ENCODE peak calls at places on chromosome 2, in six cellular contexts. H is HTR-8/SVneo; G is fibroblast of mammary gland; Q is activated effector memory CD4-positive, alpha-beta T cell treated with Interleukin-2 at 50 U/mL for 16 hours; J is thoracic aorta; A is CD4-positive, alpha-beta T cell. W is an unnamed sample.

GRCh38 chr2:191226196-191226595 is 19.0 kb upstream of the MYO1B start:
- DNase-seq in J (no peak), A (no peak), G (peak; percentile 52), H (no peak), Q (no peak), W (no peak)

GRCh38 chr2:24457730-24458129 is 33.3 kb upstream of the NCOA1 start:
- DNase-seq in G (no peak), H (no peak), A (no peak), J (no peak), Q (no peak), W (no peak)

GRCh38 chr2:176446718-176447414 is 177.6 kb downstream of the MTX2 start:
- DNase-seq in Q (no peak), J (no peak), A (no peak), G (peak; percentile 34), H (no peak), W (no peak)

GRCh38 chr2:85558160-85558559 is 3.1 kb downstream of the GGCX start:
- DNase-seq in H (no peak), A (no peak), Q (no peak), G (no peak), J (no peak), W (no peak)

GRCh38 chr2:68537872-68538271 is 70.5 kb downstream of the APLF start:
- DNase-seq in H (no peak), G (peak; percentile 51), A (no peak), J (no peak), Q (no peak), W (no peak)

GRCh38 chr2:100106460-100106859 is 35.9 kb downstream of the AFF3 start:
- DNase-seq in Q (no peak), G (no peak), H (no peak), A (no peak), J (no peak), W (no peak)

GRCh38 chr2:121831841-121832240 is 76.4 kb downstream of the TSN start:
- DNase-seq in Q (no peak), G (no peak), A (no peak), J (no peak), H (no peak), W (no peak)

GRCh38 chr2:37564356-37564755 is 107.1 kb downstream of the CDC42EP3 start:
- DNase-seq in J (no peak), H (no peak), A (no peak), Q (no peak), G (no peak), W (no peak)

GRCh38 chr2:97914691-97915213 is 81.0 kb downstream of the TMEM131 start:
- DNase-seq in G (peak; percentile 21), J (no peak), Q (no peak), A (no peak), H (no peak), W (no peak)

GRCh38 chr2:60710707-60711106 is 45.4 kb upstream of the PAPOLG start:
- DNase-seq in G (peak; percentile 14), H (no peak), A (no peak), Q (no peak), J (no peak), W (no peak)

GRCh38 chr2:69196327-69197117 is 183.5 kb downstream of the ANTXR1 start:
- DNase-seq in G (peak; percentile 93), H (peak; percentile 42), J (no peak), Q (no peak), A (no peak), W (no peak)

GRCh38 chr2:158973511-158973956 is 5.1 kb downstream of the TANC1 start:
- DNase-seq in G (peak; percentile 24), J (no peak), H (no peak), Q (no peak), A (no peak), W (no peak)

GRCh38 chr2:197560146-197560665 is 44.3 kb downstream of the MOB4 start:
- DNase-seq in A (no peak), H (no peak), J (no peak), G (no peak), Q (no peak), W (no peak)

GRCh38 chr2:71617266-71617665 is 163.9 kb downstream of the DYSF start:
- DNase-seq in J (no peak), A (no peak), H (no peak), Q (no peak), G (no peak), W (no peak)

GRCh38 chr2:234919711-234920110 is 32.1 kb upstream of the SH3BP4 start:
- DNase-seq in J (no peak), G (peak; percentile 52), Q (no peak), A (no peak), H (no peak), W (no peak)

GRCh38 chr2:119598576-119598975 is 54.3 kb downstream of the CFAP221 start:
- DNase-seq in J (no peak), Q (no peak), G (no peak), A (no peak), H (no peak), W (no peak)

GRCh38 chr2:8528863-8529262 is 153.0 kb upstream of the ID2 start:
- DNase-seq in A (no peak), Q (no peak), H (no peak), J (no peak), G (no peak), W (no peak)

GRCh38 chr2:226611196-226611943 is 188.2 kb downstream of the IRS1 start:
- DNase-seq in H (no peak), A (no peak), Q (no peak), J (no peak), G (no peak), W (no peak)

GRCh38 chr2:203578511-203579130 is 43.5 kb upstream of the RAPH1 start:
- DNase-seq in Q (no peak), A (no peak), G (no peak), H (no peak), J (no peak), W (no peak)

GRCh38 chr2:71856709-71857525 is 290.7 kb downstream of the CYP26B1 start:
- DNase-seq in A (no peak), J (no peak), Q (no peak), G (no peak), H (no peak), W (no peak)

GRCh38 chr2:28970464-28971160 is 10.5 kb upstream of the TOGARAM2 start:
- DNase-seq in A (no peak), G (no peak), J (no peak), H (no peak), Q (no peak), W (no peak)

GRCh38 chr2:79552653-79553052 is 39.8 kb downstream of the CTNNA2 start:
- DNase-seq in Q (no peak), A (no peak), J (no peak), G (no peak), H (no peak), W (no peak)

GRCh38 chr2:155980941-155981561 is 351.5 kb downstream of the NR4A2 start:
- DNase-seq in J (no peak), H (no peak), G (no peak), Q (no peak), A (no peak), W (no peak)

GRCh38 chr2:96321230-96322103 is 3.6 kb upstream of the ITPRIPL1 start:
- DNase-seq in A (peak; percentile 71), J (no peak), G (peak; percentile 11), Q (peak; percentile 77), H (peak; percentile 66), W (no peak)

GRCh38 chr2:230746213-230746612 is 33.6 kb downstream of the CAB39 start:
- DNase-seq in H (no peak), A (no peak), J (no peak), Q (no peak), G (no peak), W (no peak)

GRCh38 chr2:120598416-120598815 is 137.3 kb upstream of the GLI2 start:
- DNase-seq in J (no peak), A (no peak), Q (no peak), G (no peak), H (no peak), W (no peak)

GRCh38 chr2:240868286-240869108 is at the start of gene AGXT:
- DNase-seq in J (no peak), A (no peak), G (peak; percentile 46), Q (no peak), H (no peak), W (no peak)

GRCh38 chr2:9641641-9642040 is 10.8 kb upstream of the YWHAQ start:
- DNase-seq in H (no peak), Q (no peak), A (no peak), J (no peak), G (no peak), W (no peak)

GRCh38 chr2:207845202-207845864 is 75.6 kb upstream of the FZD5 start:
- DNase-seq in Q (no peak), A (no peak), H (no peak), G (no peak), J (no peak), W (no peak)

GRCh38 chr2:42879913-42880737 is 87.7 kb upstream of the HAAO start:
- DNase-seq in Q (no peak), A (no peak), G (no peak), H (no peak), J (no peak), W (peak; percentile 19)

GRCh38 chr2:70613510-70613909 is 59.9 kb upstream of the TGFA start:
- DNase-seq in H (no peak), G (no peak), Q (no peak), A (no peak), J (no peak), W (no peak)

GRCh38 chr2:60483400-60483799 is 70.1 kb downstream of the BCL11A start:
- DNase-seq in Q (no peak), A (no peak), H (peak; percentile 46), G (peak; percentile 6), J (no peak), W (no peak)

GRCh38 chr2:233354971-233355574 is 779 bp downstream of the DGKD start:
- DNase-seq in Q (no peak), G (peak; percentile 24), J (no peak), A (no peak), H (no peak), W (no peak)

GRCh38 chr2:105789745-105790466 is 45.2 kb downstream of the NCK2 start:
- DNase-seq in Q (peak; percentile 47), A (peak; percentile 41), J (peak; percentile 54), H (no peak), G (peak; percentile 60), W (no peak)

GRCh38 chr2:8806885-8807701 is 30.3 kb downstream of the KIDINS220 start:
- DNase-seq in G (no peak), J (no peak), Q (no peak), H (no peak), A (no peak), W (no peak)

W was measured in omental fat pad.